ENCODE peak calls at places on chromosomes 4 and X, in six cellular contexts. One of them, this sample, is unnamed.

GRCh38 chr4:3307486-3307885 is 14.7 kb downstream of the RGS12 start:
- DNase-seq in choroid plexus epithelial cell: no peak
- DNase-seq in keratinocyte: no peak
- DNase-seq in tibial nerve: no peak
- DNase-seq in mammary epithelial cell: no peak
- DNase-seq in esophagus squamous epithelium: no peak
- DNase-seq in this sample: no peak

GRCh38 chr4:78592104-78592783 is 40.7 kb downstream of the ANXA3 start:
- DNase-seq in esophagus squamous epithelium: no peak
- DNase-seq in keratinocyte: no peak
- DNase-seq in choroid plexus epithelial cell: no peak
- DNase-seq in tibial nerve: no peak
- DNase-seq in mammary epithelial cell: peak
- DNase-seq in this sample: no peak

GRCh38 chrX:16671005-16671404 is 21.0 kb downstream of the S100G start:
- DNase-seq in mammary epithelial cell: peak
- DNase-seq in keratinocyte: no peak
- DNase-seq in choroid plexus epithelial cell: peak
- DNase-seq in esophagus squamous epithelium: no peak
- DNase-seq in tibial nerve: peak
- DNase-seq in this sample: no peak

GRCh38 chrX:26109142-26109541 is 29.0 kb upstream of the MAGEB18 start:
- DNase-seq in esophagus squamous epithelium: no peak
- DNase-seq in mammary epithelial cell: no peak
- DNase-seq in tibial nerve: no peak
- DNase-seq in choroid plexus epithelial cell: no peak
- DNase-seq in keratinocyte: no peak
- DNase-seq in this sample: no peak

GRCh38 chrX:31222946-31223345 is 151.1 kb upstream of the FTHL17 start:
- DNase-seq in esophagus squamous epithelium: no peak
- DNase-seq in mammary epithelial cell: no peak
- DNase-seq in choroid plexus epithelial cell: no peak
- DNase-seq in keratinocyte: no peak
- DNase-seq in tibial nerve: no peak
- DNase-seq in this sample: no peak

GRCh38 chrX:100410083-100410590 is at the start of gene PCDH19:
- DNase-seq in keratinocyte: no peak
- DNase-seq in choroid plexus epithelial cell: peak
- DNase-seq in esophagus squamous epithelium: no peak
- DNase-seq in mammary epithelial cell: peak
- DNase-seq in tibial nerve: peak
- DNase-seq in this sample: no peak

GRCh38 chr4:83851261-83852084 is 315.6 kb downstream of the GPAT3 start:
- DNase-seq in esophagus squamous epithelium: no peak
- DNase-seq in choroid plexus epithelial cell: peak
- DNase-seq in mammary epithelial cell: peak
- DNase-seq in keratinocyte: no peak
- DNase-seq in tibial nerve: no peak
- DNase-seq in this sample: peak

GRCh38 chr4:6191448-6192130 is 8.8 kb downstream of the JAKMIP1 start:
- DNase-seq in choroid plexus epithelial cell: no peak
- DNase-seq in mammary epithelial cell: no peak
- DNase-seq in esophagus squamous epithelium: no peak
- DNase-seq in tibial nerve: no peak
- DNase-seq in keratinocyte: no peak
- DNase-seq in this sample: no peak

GRCh38 chr4:7745486-7745885 is 194.2 kb downstream of the AFAP1 start:
- DNase-seq in choroid plexus epithelial cell: no peak
- DNase-seq in esophagus squamous epithelium: no peak
- DNase-seq in mammary epithelial cell: no peak
- DNase-seq in keratinocyte: no peak
- DNase-seq in tibial nerve: no peak
- DNase-seq in this sample: no peak

GRCh38 chr4:151117371-151117962 is 18.0 kb downstream of the RPS3A start:
- DNase-seq in mammary epithelial cell: peak
- DNase-seq in tibial nerve: peak
- DNase-seq in choroid plexus epithelial cell: peak
- DNase-seq in keratinocyte: no peak
- DNase-seq in esophagus squamous epithelium: no peak
- DNase-seq in this sample: no peak

GRCh38 chrX:40496728-40497127 is 84.0 kb upstream of the ATP6AP2 start:
- DNase-seq in choroid plexus epithelial cell: peak
- DNase-seq in tibial nerve: no peak
- DNase-seq in esophagus squamous epithelium: no peak
- DNase-seq in mammary epithelial cell: no peak
- DNase-seq in keratinocyte: no peak
- DNase-seq in this sample: no peak

GRCh38 chrX:70079870-70080269 is 17.6 kb downstream of the OTUD6A start:
- DNase-seq in keratinocyte: no peak
- DNase-seq in tibial nerve: no peak
- DNase-seq in choroid plexus epithelial cell: no peak
- DNase-seq in esophagus squamous epithelium: no peak
- DNase-seq in mammary epithelial cell: no peak
- DNase-seq in this sample: no peak

GRCh38 chr4:147984065-147984777 is 252.3 kb downstream of the ARHGAP10 start:
- DNase-seq in choroid plexus epithelial cell: peak
- DNase-seq in tibial nerve: no peak
- DNase-seq in esophagus squamous epithelium: no peak
- DNase-seq in keratinocyte: no peak
- DNase-seq in mammary epithelial cell: peak
- DNase-seq in this sample: no peak

GRCh38 chr4:132228676-132229075 is 920.4 kb upstream of the PCDH10 start:
- DNase-seq in keratinocyte: no peak
- DNase-seq in esophagus squamous epithelium: no peak
- DNase-seq in tibial nerve: no peak
- DNase-seq in choroid plexus epithelial cell: no peak
- DNase-seq in mammary epithelial cell: no peak
- DNase-seq in this sample: no peak

GRCh38 chrX:78886550-78886949 is 58.6 kb upstream of the P2RY10 start:
- DNase-seq in tibial nerve: no peak
- DNase-seq in esophagus squamous epithelium: no peak
- DNase-seq in choroid plexus epithelial cell: peak
- DNase-seq in mammary epithelial cell: no peak
- DNase-seq in keratinocyte: no peak
- DNase-seq in this sample: no peak

GRCh38 chr4:9925750-9926439 is 95.4 kb downstream of the SLC2A9 start:
- DNase-seq in keratinocyte: no peak
- DNase-seq in esophagus squamous epithelium: no peak
- DNase-seq in tibial nerve: no peak
- DNase-seq in mammary epithelial cell: no peak
- DNase-seq in choroid plexus epithelial cell: no peak
- DNase-seq in this sample: no peak

GRCh38 chr4:15436515-15436914 is 8.7 kb downstream of the C1QTNF7 start:
- DNase-seq in mammary epithelial cell: no peak
- DNase-seq in keratinocyte: no peak
- DNase-seq in esophagus squamous epithelium: no peak
- DNase-seq in tibial nerve: peak
- DNase-seq in choroid plexus epithelial cell: peak
- DNase-seq in this sample: peak

GRCh38 chr4:22389240-22389871 is 126.5 kb downstream of the ADGRA3 start:
- DNase-seq in tibial nerve: peak
- DNase-seq in esophagus squamous epithelium: no peak
- DNase-seq in mammary epithelial cell: peak
- DNase-seq in keratinocyte: peak
- DNase-seq in choroid plexus epithelial cell: peak
- DNase-seq in this sample: no peak

GRCh38 chr4:120873554-120873953 is 49.0 kb downstream of the PRDM5 start:
- DNase-seq in choroid plexus epithelial cell: no peak
- DNase-seq in keratinocyte: no peak
- DNase-seq in esophagus squamous epithelium: no peak
- DNase-seq in mammary epithelial cell: no peak
- DNase-seq in tibial nerve: no peak
- DNase-seq in this sample: no peak

GRCh38 chr4:8675383-8675782 is 82.8 kb downstream of the CPZ start:
- DNase-seq in tibial nerve: no peak
- DNase-seq in mammary epithelial cell: no peak
- DNase-seq in keratinocyte: no peak
- DNase-seq in choroid plexus epithelial cell: peak
- DNase-seq in esophagus squamous epithelium: no peak
- DNase-seq in this sample: no peak

GRCh38 chr4:74874785-74875367 is 58.0 kb upstream of the PARM1 start:
- DNase-seq in tibial nerve: peak
- DNase-seq in keratinocyte: peak
- DNase-seq in choroid plexus epithelial cell: peak
- DNase-seq in mammary epithelial cell: peak
- DNase-seq in esophagus squamous epithelium: no peak
- DNase-seq in this sample: no peak

GRCh38 chr4:139470295-139470694 is 16.4 kb downstream of the RAB33B start:
- DNase-seq in esophagus squamous epithelium: no peak
- DNase-seq in choroid plexus epithelial cell: no peak
- DNase-seq in mammary epithelial cell: no peak
- DNase-seq in keratinocyte: no peak
- DNase-seq in tibial nerve: no peak
- DNase-seq in this sample: no peak

DNA sequence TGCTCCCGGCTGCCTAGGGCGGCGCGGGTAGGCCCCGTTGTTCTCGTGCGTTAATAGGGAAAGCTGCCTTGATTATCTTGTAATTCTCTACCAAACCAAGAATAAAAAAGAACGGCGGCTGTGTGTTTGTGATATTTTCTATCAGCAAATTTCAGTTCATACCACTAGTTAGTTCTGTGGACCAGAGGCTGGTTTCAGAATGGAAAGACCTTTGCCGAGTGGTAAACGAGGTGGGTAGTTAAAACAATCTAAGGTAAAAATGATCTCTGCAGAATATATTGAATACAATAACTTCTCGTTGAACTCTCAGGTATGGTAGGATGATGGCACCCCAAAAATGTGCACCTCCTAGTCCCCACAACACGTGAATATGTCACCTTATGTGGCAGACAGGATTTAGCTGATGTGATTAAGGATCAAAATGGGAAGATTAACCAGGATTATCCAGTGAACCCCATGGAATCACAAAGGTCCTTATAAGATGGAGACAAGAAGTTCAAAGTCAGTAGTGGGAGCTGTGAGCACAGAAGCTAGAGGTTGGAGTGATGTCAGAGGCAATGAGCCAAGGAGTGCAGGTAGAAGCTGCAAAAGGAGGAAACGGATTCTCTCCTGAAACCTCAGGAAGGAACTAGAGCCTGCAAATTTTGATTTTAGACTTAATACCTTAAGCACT is 574 bp upstream of the CFAP97 start:
- DNase-seq in keratinocyte: no peak
- DNase-seq in mammary epithelial cell: peak
- DNase-seq in esophagus squamous epithelium: no peak
- DNase-seq in choroid plexus epithelial cell: peak
- DNase-seq in tibial nerve: no peak
- DNase-seq in this sample: no peak
- H3K4me3 ChIP-seq in keratinocyte: peak
- H3K4me3 ChIP-seq in mammary epithelial cell: peak
- H3K4me3 ChIP-seq in esophagus squamous epithelium: peak
- H3K4me3 ChIP-seq in choroid plexus epithelial cell: peak
- H3K4me3 ChIP-seq in tibial nerve: peak
- H3K4me3 ChIP-seq in this sample: peak

GRCh38 chr4:155734951-155735350 is 23.9 kb upstream of the GUCY1B1 start:
- DNase-seq in tibial nerve: no peak
- DNase-seq in mammary epithelial cell: no peak
- DNase-seq in choroid plexus epithelial cell: no peak
- DNase-seq in keratinocyte: no peak
- DNase-seq in esophagus squamous epithelium: no peak
- DNase-seq in this sample: no peak
- H3K4me3 ChIP-seq in tibial nerve: no peak
- H3K4me3 ChIP-seq in mammary epithelial cell: no peak
- H3K4me3 ChIP-seq in choroid plexus epithelial cell: no peak
- H3K4me3 ChIP-seq in keratinocyte: no peak
- H3K4me3 ChIP-seq in esophagus squamous epithelium: no peak
- H3K4me3 ChIP-seq in this sample: no peak

GRCh38 chr4:31239886-31240285 is 519.7 kb downstream of the PCDH7 start:
- DNase-seq in tibial nerve: no peak
- DNase-seq in keratinocyte: no peak
- DNase-seq in choroid plexus epithelial cell: no peak
- DNase-seq in mammary epithelial cell: no peak
- DNase-seq in esophagus squamous epithelium: no peak
- DNase-seq in this sample: no peak
- H3K4me3 ChIP-seq in tibial nerve: no peak
- H3K4me3 ChIP-seq in keratinocyte: no peak
- H3K4me3 ChIP-seq in choroid plexus epithelial cell: no peak
- H3K4me3 ChIP-seq in mammary epithelial cell: no peak
- H3K4me3 ChIP-seq in esophagus squamous epithelium: no peak
- H3K4me3 ChIP-seq in this sample: no peak

GRCh38 chrX:135520553-135521404 is at the start of gene INTS6L:
- DNase-seq in choroid plexus epithelial cell: peak
- DNase-seq in tibial nerve: peak
- DNase-seq in mammary epithelial cell: peak
- DNase-seq in keratinocyte: peak
- DNase-seq in esophagus squamous epithelium: peak
- DNase-seq in this sample: peak

GRCh38 chrX:135518161-135518560 is 2.3 kb upstream of the INTS6L start:
- DNase-seq in choroid plexus epithelial cell: no peak
- DNase-seq in mammary epithelial cell: no peak
- DNase-seq in tibial nerve: no peak
- DNase-seq in esophagus squamous epithelium: no peak
- DNase-seq in keratinocyte: no peak
- DNase-seq in this sample: no peak

GRCh38 chrX:135522132-135522530 is 1.7 kb downstream of the INTS6L start:
- DNase-seq in mammary epithelial cell: no peak
- DNase-seq in esophagus squamous epithelium: no peak
- DNase-seq in choroid plexus epithelial cell: no peak
- DNase-seq in tibial nerve: no peak
- DNase-seq in keratinocyte: no peak
- DNase-seq in this sample: no peak

GRCh38 chrX:135521405-135522131 is 1.1 kb downstream of the INTS6L start:
- DNase-seq in tibial nerve: peak
- DNase-seq in choroid plexus epithelial cell: peak
- DNase-seq in mammary epithelial cell: peak
- DNase-seq in esophagus squamous epithelium: peak
- DNase-seq in keratinocyte: peak
- DNase-seq in this sample: peak

DNA sequence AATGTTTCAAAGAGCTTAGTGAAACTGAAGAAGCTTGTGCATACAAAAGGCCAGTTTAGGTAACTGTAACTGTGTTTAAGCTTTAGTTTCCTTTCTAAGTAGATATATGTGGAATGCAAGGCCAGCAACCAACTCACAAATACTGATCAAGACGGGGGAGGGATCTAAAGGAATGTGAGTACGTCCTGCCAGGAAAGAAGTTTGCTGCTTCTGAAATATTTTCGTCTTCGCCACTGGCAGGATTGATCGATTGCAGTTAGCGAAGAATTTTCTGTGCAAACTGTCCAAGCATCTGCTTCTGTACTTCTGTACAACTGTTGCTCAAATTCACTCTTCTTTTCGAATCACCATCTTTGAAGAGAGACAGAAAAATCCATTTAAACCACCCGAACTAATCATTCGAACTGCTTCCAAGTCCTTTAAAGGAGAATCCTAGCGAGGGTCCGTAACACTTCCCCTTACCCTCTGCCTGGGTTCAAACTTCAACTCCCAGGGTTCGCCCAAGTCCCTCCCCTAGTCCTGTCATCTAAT is 373 bp upstream of the INTS6L start:
- DNase-seq in choroid plexus epithelial cell: peak
- DNase-seq in keratinocyte: no peak
- DNase-seq in mammary epithelial cell: peak
- DNase-seq in tibial nerve: no peak
- DNase-seq in esophagus squamous epithelium: no peak
- DNase-seq in this sample: no peak
- H3K4me3 ChIP-seq in choroid plexus epithelial cell: peak
- H3K4me3 ChIP-seq in keratinocyte: peak
- H3K4me3 ChIP-seq in mammary epithelial cell: peak
- H3K4me3 ChIP-seq in tibial nerve: peak
- H3K4me3 ChIP-seq in esophagus squamous epithelium: peak
- H3K4me3 ChIP-seq in this sample: peak